ENCODE peak calls at places on chromosomes 2 and 18, in five cellular contexts. One of them, this sample, is unnamed.

GRCh38 chr2:142843731-142844130 is 33.7 kb upstream of the KYNU start:
- DNase-seq in GM12864: no peak
- DNase-seq in cardiac fibroblast: no peak
- DNase-seq in GM12865: no peak
- DNase-seq in foreskin keratinocyte: no peak
- DNase-seq in this sample: no peak

GRCh38 chr2:83003555-83003954 is 1455.5 kb downstream of the SUCLG1 start:
- DNase-seq in GM12864: no peak
- DNase-seq in cardiac fibroblast: no peak
- DNase-seq in GM12865: no peak
- DNase-seq in foreskin keratinocyte: no peak
- DNase-seq in this sample: no peak

GRCh38 chr2:23524261-23524706 is 139.3 kb downstream of the KLHL29 start:
- DNase-seq in GM12864: no peak
- DNase-seq in cardiac fibroblast: peak; percentile 39
- DNase-seq in GM12865: no peak
- DNase-seq in foreskin keratinocyte: no peak
- DNase-seq in this sample: no peak

GRCh38 chr18:50439460-50440015 is 64.7 kb downstream of the SKA1 start:
- DNase-seq in GM12864: no peak
- DNase-seq in cardiac fibroblast: no peak
- DNase-seq in GM12865: no peak
- DNase-seq in foreskin keratinocyte: no peak
- DNase-seq in this sample: no peak

GRCh38 chr2:77519164-77519887 is 2.9 kb downstream of the LRRTM4 start:
- DNase-seq in GM12864: no peak
- DNase-seq in cardiac fibroblast: no peak
- DNase-seq in GM12865: no peak
- DNase-seq in foreskin keratinocyte: no peak
- DNase-seq in this sample: no peak

GRCh38 chr2:24926602-24927252 is 6.7 kb upstream of the ADCY3 start:
- DNase-seq in GM12864: no peak
- DNase-seq in cardiac fibroblast: peak; percentile 54
- DNase-seq in GM12865: peak; percentile 33
- DNase-seq in foreskin keratinocyte: peak; percentile 41
- DNase-seq in this sample: no peak

GRCh38 chr2:290090-290722 is 2.3 kb upstream of the ALKAL2 start:
- DNase-seq in GM12864: no peak
- DNase-seq in cardiac fibroblast: peak; percentile 84
- DNase-seq in GM12865: peak; percentile 35
- DNase-seq in foreskin keratinocyte: peak; percentile 18
- DNase-seq in this sample: peak; percentile 5

GRCh38 chr2:182597570-182597969 is 118.5 kb upstream of the DNAJC10 start:
- DNase-seq in GM12864: no peak
- DNase-seq in cardiac fibroblast: peak; percentile 79
- DNase-seq in GM12865: no peak
- DNase-seq in foreskin keratinocyte: no peak
- DNase-seq in this sample: no peak

GRCh38 chr2:100670232-100670631 is 107.4 kb downstream of the PDCL3 start:
- DNase-seq in GM12864: no peak
- DNase-seq in cardiac fibroblast: no peak
- DNase-seq in GM12865: no peak
- DNase-seq in foreskin keratinocyte: no peak
- DNase-seq in this sample: no peak

GRCh38 chr2:191190439-191190838 is 39.6 kb upstream of the STAT4 start:
- DNase-seq in GM12864: no peak
- DNase-seq in cardiac fibroblast: no peak
- DNase-seq in GM12865: no peak
- DNase-seq in foreskin keratinocyte: no peak
- DNase-seq in this sample: no peak

GRCh38 chr2:85844486-85844885 is 44.3 kb downstream of the ST3GAL5 start:
- DNase-seq in GM12864: no peak
- DNase-seq in cardiac fibroblast: no peak
- DNase-seq in GM12865: no peak
- DNase-seq in foreskin keratinocyte: no peak
- DNase-seq in this sample: no peak

GRCh38 chr2:221572821-221573429 is 821 bp upstream of the EPHA4 start:
- DNase-seq in GM12864: no peak
- DNase-seq in cardiac fibroblast: peak; percentile 50
- DNase-seq in GM12865: peak; percentile 21
- DNase-seq in foreskin keratinocyte: peak; percentile 33
- DNase-seq in this sample: no peak

GRCh38 chr2:71082402-71083252 is 14.2 kb downstream of the NAGK start:
- DNase-seq in GM12864: no peak
- DNase-seq in cardiac fibroblast: no peak
- DNase-seq in GM12865: peak; percentile 62
- DNase-seq in foreskin keratinocyte: no peak
- DNase-seq in this sample: no peak

GRCh38 chr2:42967959-42968674 is 175.7 kb upstream of the HAAO start:
- DNase-seq in GM12864: no peak
- DNase-seq in cardiac fibroblast: peak; percentile 96
- DNase-seq in GM12865: no peak
- DNase-seq in foreskin keratinocyte: no peak
- DNase-seq in this sample: peak; percentile 67

GRCh38 chr2:174121612-174122011 is 126.7 kb downstream of the OLA1 start:
- DNase-seq in GM12864: no peak
- DNase-seq in cardiac fibroblast: no peak
- DNase-seq in GM12865: no peak
- DNase-seq in foreskin keratinocyte: peak; percentile 50
- DNase-seq in this sample: no peak

GRCh38 chr2:223465793-223466192 is 136.4 kb downstream of the SCG2 start:
- DNase-seq in GM12864: no peak
- DNase-seq in cardiac fibroblast: peak; percentile 99
- DNase-seq in GM12865: no peak
- DNase-seq in foreskin keratinocyte: peak; percentile 53
- DNase-seq in this sample: peak; percentile 92

GRCh38 chr2:74646829-74647482 is 1.2 kb downstream of the M1AP start:
- DNase-seq in GM12864: no peak
- DNase-seq in cardiac fibroblast: no peak
- DNase-seq in GM12865: no peak
- DNase-seq in foreskin keratinocyte: no peak
- DNase-seq in this sample: no peak

GRCh38 chr2:3193423-3194330 is 183.9 kb downstream of the EIPR1 start:
- DNase-seq in GM12864: no peak
- DNase-seq in cardiac fibroblast: peak; percentile 12
- DNase-seq in GM12865: no peak
- DNase-seq in foreskin keratinocyte: no peak
- DNase-seq in this sample: no peak

GRCh38 chr2:18046558-18046957 is 168.1 kb downstream of the KCNS3 start:
- DNase-seq in GM12864: no peak
- DNase-seq in cardiac fibroblast: peak; percentile 24
- DNase-seq in GM12865: no peak
- DNase-seq in foreskin keratinocyte: no peak
- DNase-seq in this sample: no peak

GRCh38 chr2:166163775-166164174 is 36.0 kb upstream of the SCN1A start:
- DNase-seq in GM12864: no peak
- DNase-seq in cardiac fibroblast: no peak
- DNase-seq in GM12865: no peak
- DNase-seq in foreskin keratinocyte: no peak
- DNase-seq in this sample: no peak

GRCh38 chr2:10901565-10901964 is 10.2 kb upstream of the KCNF1 start:
- DNase-seq in GM12864: no peak
- DNase-seq in cardiac fibroblast: no peak
- DNase-seq in GM12865: no peak
- DNase-seq in foreskin keratinocyte: no peak
- DNase-seq in this sample: no peak

GRCh38 chr2:144517825-144518699 is 1.9 kb downstream of the ZEB2 start:
- DNase-seq in GM12864: no peak
- DNase-seq in cardiac fibroblast: no peak
- DNase-seq in GM12865: no peak
- DNase-seq in foreskin keratinocyte: no peak
- DNase-seq in this sample: no peak

GRCh38 chr2:124339709-124340108 is 314.6 kb downstream of the CNTNAP5 start:
- DNase-seq in GM12864: no peak
- DNase-seq in cardiac fibroblast: peak; percentile 38
- DNase-seq in GM12865: no peak
- DNase-seq in foreskin keratinocyte: no peak
- DNase-seq in this sample: no peak

GRCh38 chr18:56322403-56322802 is 316.0 kb downstream of the TXNL1 start:
- DNase-seq in GM12864: no peak
- DNase-seq in cardiac fibroblast: no peak
- DNase-seq in GM12865: no peak
- DNase-seq in foreskin keratinocyte: no peak
- DNase-seq in this sample: no peak

GRCh38 chr18:45059695-45060094 is 379.0 kb downstream of the SETBP1 start:
- DNase-seq in GM12864: no peak
- DNase-seq in cardiac fibroblast: peak; percentile 45
- DNase-seq in GM12865: no peak
- DNase-seq in foreskin keratinocyte: peak; percentile 57
- DNase-seq in this sample: peak; percentile 17

GRCh38 chr2:212903413-212903812 is 248.0 kb downstream of the IKZF2 start:
- DNase-seq in GM12864: no peak
- DNase-seq in cardiac fibroblast: no peak
- DNase-seq in GM12865: no peak
- DNase-seq in foreskin keratinocyte: peak; percentile 45
- DNase-seq in this sample: no peak

GRCh38 chr2:227566012-227566411 is 32.7 kb upstream of the SCYGR2 start:
- DNase-seq in GM12864: no peak
- DNase-seq in cardiac fibroblast: no peak
- DNase-seq in GM12865: no peak
- DNase-seq in foreskin keratinocyte: no peak
- DNase-seq in this sample: no peak
- TF ChIP-seq CTCF in GM12864: no peak
- TF ChIP-seq CTCF in cardiac fibroblast: no peak
- TF ChIP-seq CTCF in GM12865: no peak
- TF ChIP-seq CTCF in foreskin keratinocyte: no peak
- TF ChIP-seq CTCF in this sample: no peak

GRCh38 chr2:127639111-127639474 is 6.9 kb upstream of the GPR17 start:
- DNase-seq in GM12864: no peak
- DNase-seq in cardiac fibroblast: no peak
- DNase-seq in GM12865: no peak
- DNase-seq in foreskin keratinocyte: no peak
- DNase-seq in this sample: no peak

GRCh38 chr2:127641133-127641532 is 4.8 kb upstream of the GPR17 start:
- DNase-seq in GM12864: no peak
- DNase-seq in cardiac fibroblast: no peak
- DNase-seq in GM12865: no peak
- DNase-seq in foreskin keratinocyte: no peak
- DNase-seq in this sample: no peak

GRCh38 chr2:127641846-127642510 is 4.0 kb upstream of the GPR17 start:
- DNase-seq in GM12864: no peak
- DNase-seq in cardiac fibroblast: no peak
- DNase-seq in GM12865: no peak
- DNase-seq in foreskin keratinocyte: no peak
- DNase-seq in this sample: no peak

GRCh38 chr2:127638361-127639110 is 7.4 kb upstream of the GPR17 start:
- DNase-seq in GM12864: no peak
- DNase-seq in cardiac fibroblast: peak; percentile 50
- DNase-seq in GM12865: no peak
- DNase-seq in foreskin keratinocyte: no peak
- DNase-seq in this sample: no peak

GRCh38 chr2:127640082-127641072 is 5.6 kb upstream of the GPR17 start:
- DNase-seq in GM12864: no peak
- DNase-seq in cardiac fibroblast: no peak
- DNase-seq in GM12865: peak; percentile 27
- DNase-seq in foreskin keratinocyte: no peak
- DNase-seq in this sample: no peak
- TF ChIP-seq CTCF in GM12864: no peak
- TF ChIP-seq CTCF in cardiac fibroblast: peak; percentile 39
- TF ChIP-seq CTCF in GM12865: peak; percentile 15
- TF ChIP-seq CTCF in foreskin keratinocyte: peak; percentile 33
- TF ChIP-seq CTCF in this sample: peak; percentile 28

GRCh38 chr18:12088731-12089375 is 4.8 kb upstream of the ANKRD62 start:
- DNase-seq in GM12864: no peak
- DNase-seq in cardiac fibroblast: no peak
- DNase-seq in GM12865: no peak
- DNase-seq in foreskin keratinocyte: no peak
- DNase-seq in this sample: no peak

GRCh38 chr18:12093520-12094257 is at the start of gene ANKRD62:
- DNase-seq in GM12864: no peak
- DNase-seq in cardiac fibroblast: no peak
- DNase-seq in GM12865: no peak
- DNase-seq in foreskin keratinocyte: no peak
- DNase-seq in this sample: no peak

GRCh38 chr18:12088096-12088495 is 5.5 kb upstream of the ANKRD62 start:
- DNase-seq in GM12864: no peak
- DNase-seq in cardiac fibroblast: no peak
- DNase-seq in GM12865: no peak
- DNase-seq in foreskin keratinocyte: no peak
- DNase-seq in this sample: no peak

GRCh38 chr18:12091742-12092141 is 1.9 kb upstream of the ANKRD62 start:
- DNase-seq in GM12864: no peak
- DNase-seq in cardiac fibroblast: no peak
- DNase-seq in GM12865: no peak
- DNase-seq in foreskin keratinocyte: no peak
- DNase-seq in this sample: no peak

DNA sequence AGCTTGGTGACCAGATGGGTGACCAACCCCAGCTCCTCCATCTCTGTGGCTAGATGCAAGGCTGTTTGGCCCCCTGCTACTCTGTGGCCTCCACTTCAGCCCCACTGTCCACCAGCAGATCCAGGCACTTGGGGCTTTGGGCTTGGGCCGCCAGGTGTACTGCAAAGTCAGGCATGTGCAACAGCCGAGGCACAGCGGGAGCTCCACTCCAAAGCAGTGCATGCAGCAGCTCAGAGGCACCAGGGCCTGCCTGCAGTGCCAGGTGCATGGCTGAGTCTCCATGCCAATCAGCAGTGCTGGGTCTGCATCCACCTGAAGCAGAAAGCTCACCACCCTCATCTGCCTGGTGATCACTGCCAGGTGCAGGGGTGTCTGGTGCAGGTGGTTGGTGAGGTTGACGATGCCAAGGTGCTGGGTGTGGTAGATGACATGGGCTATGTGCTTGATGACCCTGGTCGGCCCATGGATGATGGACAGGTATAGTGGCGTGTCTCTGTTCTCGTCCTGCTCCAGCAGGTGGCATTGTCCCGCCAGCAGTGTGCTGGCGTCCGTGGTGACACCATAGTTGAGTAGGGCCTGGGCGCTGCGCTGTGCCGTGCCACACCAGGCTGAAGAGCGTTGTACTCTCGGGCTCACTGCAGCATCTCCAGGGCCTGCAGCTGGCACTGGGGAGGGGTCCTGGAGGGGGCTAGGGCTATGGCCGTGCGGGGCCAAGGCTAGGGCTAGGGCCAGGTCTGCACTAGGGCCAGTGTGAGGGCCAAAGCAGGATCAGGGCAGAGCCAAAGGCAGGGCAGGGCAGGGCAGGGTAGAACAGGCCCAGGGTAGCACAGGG is 1.0 kb upstream of the ANKRD62 start:
- DNase-seq in GM12864: no peak
- DNase-seq in cardiac fibroblast: no peak
- DNase-seq in GM12865: peak; percentile 68
- DNase-seq in foreskin keratinocyte: no peak
- DNase-seq in this sample: no peak
- TF ChIP-seq CTCF in GM12864: peak; percentile 31
- TF ChIP-seq CTCF in cardiac fibroblast: no peak
- TF ChIP-seq CTCF in GM12865: peak; percentile 59
- TF ChIP-seq CTCF in foreskin keratinocyte: peak; percentile 53
- TF ChIP-seq CTCF in this sample: no peak

DNA sequence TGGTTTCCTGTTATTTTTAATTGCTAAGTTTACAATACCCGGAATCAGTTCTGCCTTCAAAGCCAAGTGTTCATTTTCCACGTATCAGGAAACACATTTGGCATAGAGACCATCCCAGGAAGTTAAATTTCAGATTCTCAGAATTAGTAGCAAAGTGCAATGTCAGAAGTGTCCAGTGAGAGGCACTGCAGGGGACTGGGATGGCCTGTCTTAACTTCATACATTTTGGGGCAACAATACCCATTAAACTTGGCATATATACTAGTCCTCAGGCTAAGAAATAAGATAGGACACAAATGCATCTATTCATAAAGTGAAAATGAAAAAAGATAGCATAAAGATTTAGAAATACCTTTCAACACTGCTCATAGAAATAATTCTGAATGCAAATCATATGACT is 1.5 kb upstream of the IL1RL2 start:
- DNase-seq in GM12864: no peak
- DNase-seq in cardiac fibroblast: peak; percentile 82
- DNase-seq in GM12865: no peak
- DNase-seq in foreskin keratinocyte: no peak
- DNase-seq in this sample: no peak
- TF ChIP-seq CTCF in GM12864: peak; percentile 34
- TF ChIP-seq CTCF in cardiac fibroblast: peak; percentile 76
- TF ChIP-seq CTCF in GM12865: peak; percentile 11
- TF ChIP-seq CTCF in foreskin keratinocyte: peak; percentile 62
- TF ChIP-seq CTCF in this sample: peak; percentile 42